ENCODE peak calls at places on chromosomes 7 and 10, in six cellular contexts. Q, Y, S, V, F and L are unnamed samples.

GRCh38 chr7:103307487-103308231 is 10.4 kb downstream of the PMPCB start:
- DNase-seq in Q (no peak), Y (no peak), S (no peak), V (no peak), F (no peak), L (peak)

GRCh38 chr7:158108646-158109293 is 478.9 kb downstream of the PTPRN2 start:
- DNase-seq in Q (no peak), Y (no peak), S (no peak), V (no peak), F (no peak), L (no peak)

GRCh38 chr10:123019941-123020703 is 11.3 kb downstream of the ACADSB start:
- DNase-seq in Q (no peak), Y (no peak), S (no peak), V (no peak), F (no peak), L (no peak)

GRCh38 chr7:35286986-35287385 is 33.1 kb upstream of the TBX20 start:
- DNase-seq in Q (no peak), Y (no peak), S (peak), V (no peak), F (no peak), L (no peak)

GRCh38 chr7:1663857-1664651 is 6.0 kb upstream of the ELFN1 start:
- DNase-seq in Q (peak), Y (no peak), S (no peak), V (no peak), F (no peak), L (no peak)

GRCh38 chr7:134933460-134934068 is 52.7 kb upstream of the AGBL3 start:
- DNase-seq in Q (no peak), Y (no peak), S (no peak), V (no peak), F (no peak), L (no peak)

GRCh38 chr10:88165849-88166271 is 302.4 kb downstream of the PTEN start:
- DNase-seq in Q (no peak), Y (peak), S (peak), V (no peak), F (peak), L (no peak)

GRCh38 chr10:106513328-106513727 is 651.2 kb downstream of the SORCS1 start:
- DNase-seq in Q (no peak), Y (no peak), S (peak), V (no peak), F (no peak), L (peak)

GRCh38 chr10:77205135-77205534 is 432.5 kb downstream of the KCNMA1 start:
- DNase-seq in Q (no peak), Y (no peak), S (no peak), V (no peak), F (no peak), L (no peak)
- H3K4me3 ChIP-seq in Q (no peak), Y (no peak), S (no peak), V (no peak), F (no peak), L (no peak)

GRCh38 chr7:47439181-47439667 is 142.7 kb downstream of the TNS3 start:
- DNase-seq in Q (no peak), Y (no peak), S (no peak), V (no peak), F (no peak), L (no peak)

GRCh38 chr7:47432988-47433895 is 148.7 kb downstream of the TNS3 start:
- DNase-seq in Q (peak), Y (no peak), S (no peak), V (no peak), F (no peak), L (peak)

GRCh38 chr7:47440320-47440719 is 141.6 kb downstream of the TNS3 start:
- DNase-seq in Q (no peak), Y (no peak), S (no peak), V (no peak), F (no peak), L (no peak)

GRCh38 chr7:47438411-47439029 is 143.4 kb downstream of the TNS3 start:
- DNase-seq in Q (no peak), Y (no peak), S (no peak), V (no peak), F (no peak), L (no peak)

GRCh38 chr7:47435889-47436312 is 146.0 kb downstream of the TNS3 start:
- DNase-seq in Q (peak), Y (peak), S (peak), V (peak), F (peak), L (peak)
- TF ChIP-seq CTCF in Q (peak), Y (peak), S (peak), V (peak), F (peak), L (peak)

DNA sequence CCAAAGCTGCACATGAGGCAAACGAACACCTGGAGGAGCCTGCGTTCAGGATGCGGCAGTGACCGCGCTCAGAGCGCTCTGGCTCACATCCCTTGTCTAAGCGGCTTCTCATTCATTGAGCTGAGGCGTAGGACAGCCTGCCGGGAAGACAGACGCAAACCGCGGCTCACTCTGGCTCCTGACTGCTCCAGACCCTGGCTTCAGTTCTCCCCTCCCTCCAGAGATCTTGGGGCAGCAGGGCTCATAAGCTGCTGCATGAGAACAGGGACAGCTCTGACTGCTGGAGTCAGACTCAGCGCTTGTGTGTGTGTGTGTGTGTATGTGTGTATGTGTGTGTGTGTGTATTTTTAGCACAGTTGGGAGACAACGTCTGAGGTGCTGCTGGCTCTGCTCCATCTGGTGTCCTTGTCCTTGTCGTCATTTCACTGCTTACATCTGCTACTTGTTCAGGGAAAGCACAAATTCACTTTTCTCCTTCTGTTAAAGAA is 15.8 kb upstream of the LYZL2 start:
- DNase-seq in Q (peak), Y (peak), S (peak), V (peak), F (peak), L (no peak)
- H3K4me3 ChIP-seq in Q (no peak), Y (no peak), S (no peak), V (no peak), F (no peak), L (no peak)

GRCh38 chr10:103053659-103054581 is 135.8 kb downstream of the CNNM2 start:
- DNase-seq in Q (peak), Y (peak), S (peak), V (peak), F (peak), L (peak)
- TF ChIP-seq CTCF in Q (no peak), Y (peak), S (peak), V (peak), F (peak), L (peak)

DNA sequence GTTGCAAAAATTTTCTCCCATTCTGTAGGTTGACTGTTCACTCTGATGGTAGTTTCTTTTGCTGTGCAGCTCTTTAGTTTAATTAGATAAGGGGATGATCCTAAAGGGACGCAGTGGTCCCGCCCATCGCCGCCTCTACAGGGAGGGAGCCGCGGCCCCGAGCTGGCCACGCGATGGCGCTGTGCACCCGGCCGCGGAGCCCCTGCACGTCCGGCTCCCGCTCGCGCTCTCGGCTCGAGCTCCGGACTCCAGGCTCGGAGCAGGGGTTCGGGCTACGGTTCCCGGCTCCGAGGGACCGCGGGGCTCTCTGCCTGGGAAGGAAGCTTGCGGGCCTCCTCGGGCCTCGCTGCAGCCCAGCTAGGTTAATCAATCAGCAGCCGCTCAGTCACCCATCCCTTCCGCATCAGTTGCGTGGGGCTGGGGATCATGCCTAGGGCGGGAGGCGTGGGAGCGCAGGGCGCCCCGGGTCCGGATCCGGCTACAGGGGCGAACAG is 97.8 kb downstream of the WDR11 start:
- DNase-seq in Q (peak), Y (peak), S (peak), V (peak), F (peak), L (no peak)
- H3K4me3 ChIP-seq in Q (peak), Y (peak), S (peak), V (peak), F (peak), L (no peak)

DNA sequence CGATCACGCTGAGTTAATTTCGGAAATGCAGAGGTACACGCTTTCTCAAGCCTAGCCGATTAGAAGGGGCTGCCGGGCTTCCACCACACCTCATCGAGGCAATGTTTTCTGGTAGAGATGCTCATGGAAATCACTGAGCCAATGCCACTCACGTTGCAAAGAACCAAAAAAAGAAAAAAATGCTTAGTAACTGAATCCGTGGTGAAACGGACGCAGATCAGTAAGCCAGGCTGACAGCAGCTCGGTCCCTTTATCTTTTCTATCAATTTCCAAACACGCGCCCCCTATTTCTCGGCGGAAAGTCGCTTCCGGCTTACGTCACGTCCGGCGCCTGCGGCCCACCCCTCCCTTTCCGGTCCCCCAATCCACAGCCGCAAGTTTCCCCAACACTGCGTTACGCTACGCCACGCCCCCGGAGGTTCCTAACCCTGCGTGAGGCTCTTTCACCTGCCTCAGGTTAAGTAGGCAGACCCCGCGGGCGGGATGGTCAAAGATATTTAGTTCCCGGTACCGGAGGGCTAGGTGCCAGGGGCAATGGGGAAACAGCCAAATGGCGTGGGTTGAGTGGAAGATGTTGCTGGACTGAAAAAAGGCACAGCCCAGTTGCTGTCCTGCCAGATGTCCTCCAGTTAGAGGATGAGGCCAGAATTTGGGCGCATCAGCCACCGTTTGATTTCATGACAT is at the start of gene NSUN6:
- DNase-seq in Q (peak), Y (peak), S (peak), V (peak), F (peak), L (peak)
- TF ChIP-seq CTCF in Q (no peak), Y (peak), S (no peak), V (peak), F (no peak), L (no peak)

DNA sequence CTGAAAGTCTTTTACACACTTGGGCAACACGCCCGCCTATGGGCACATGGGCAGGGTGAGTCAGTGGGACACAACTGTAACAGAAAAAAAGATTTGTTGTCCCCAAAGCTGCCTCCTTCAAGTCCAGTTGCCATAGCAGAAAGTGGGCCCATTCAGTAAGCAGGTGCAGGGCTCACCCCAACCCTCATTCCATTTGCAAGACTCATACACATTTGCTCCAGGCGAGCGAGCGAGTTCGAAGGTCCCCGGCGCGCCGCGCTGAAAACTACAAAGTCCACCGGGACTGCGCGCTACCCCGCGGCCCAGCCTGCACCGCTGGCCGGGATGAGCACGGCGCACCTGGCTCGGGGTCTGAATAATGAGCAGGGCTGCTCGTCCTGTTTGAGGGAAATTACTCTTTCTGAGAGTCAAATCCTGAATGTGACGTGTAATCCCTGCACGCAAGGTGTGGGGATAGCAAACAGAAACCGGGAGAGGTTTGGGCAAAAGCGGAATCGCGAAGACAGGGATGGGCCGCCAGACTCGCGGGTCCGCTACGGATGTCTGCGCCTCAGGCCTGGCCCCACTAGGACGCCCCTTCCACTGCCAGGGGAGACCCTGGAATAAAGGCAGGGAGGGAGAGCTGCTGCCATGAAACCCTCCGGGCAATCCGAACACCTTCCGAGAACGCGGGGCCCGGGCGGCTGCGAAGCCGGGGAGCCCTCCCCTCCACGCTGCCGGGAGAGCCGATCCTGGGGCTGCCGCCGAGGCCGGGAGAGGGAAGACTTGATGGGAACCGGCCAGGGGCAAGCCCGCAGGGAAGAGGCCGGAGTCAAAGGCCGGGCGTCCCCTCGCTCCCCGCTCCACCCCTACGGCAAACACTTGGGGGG is 982 bp downstream of the COBL start:
- DNase-seq in Q (peak), Y (no peak), S (peak), V (no peak), F (peak), L (peak)
- H3K4me3 ChIP-seq in Q (peak), Y (peak), S (peak), V (peak), F (no peak), L (peak)

GRCh38 chr10:86899670-86900276 is 57.6 kb downstream of the MMRN2 start:
- DNase-seq in Q (peak), Y (peak), S (peak), V (peak), F (peak), L (peak)

GRCh38 chr10:86900955-86901354 is 56.5 kb downstream of the MMRN2 start:
- DNase-seq in Q (peak), Y (no peak), S (peak), V (peak), F (peak), L (no peak)

GRCh38 chr10:86904600-86904999 is 52.8 kb downstream of the MMRN2 start:
- DNase-seq in Q (no peak), Y (no peak), S (no peak), V (no peak), F (no peak), L (no peak)

GRCh38 chr10:86899128-86899527 is 58.3 kb downstream of the MMRN2 start:
- DNase-seq in Q (no peak), Y (no peak), S (no peak), V (no peak), F (no peak), L (no peak)
- TF ChIP-seq CTCF in Q (no peak), Y (no peak), S (no peak), V (no peak), F (no peak), L (no peak)

GRCh38 chr10:85735997-85736396 is 630.6 kb downstream of the GRID1 start:
- DNase-seq in Q (no peak), Y (no peak), S (no peak), V (no peak), F (no peak), L (no peak)

GRCh38 chr10:85741626-85742300 is 624.8 kb downstream of the GRID1 start:
- DNase-seq in Q (no peak), Y (no peak), S (no peak), V (no peak), F (no peak), L (no peak)
- H3K4me3 ChIP-seq in Q (no peak), Y (no peak), S (no peak), V (no peak), F (no peak), L (no peak)